ENCODE peak calls at places on chromosome 2, in nine cellular contexts. One of them, this sample, is unnamed. For H3K4me1, the result is how much of the 10 kb centered on the place peaks cover.

GRCh38 chr2:13003500-13003899 is 286.8 kb downstream of the TRIB2 start:
- DNase-seq in HCT116: no peak
- DNase-seq in SK-N-SH: no peak
- DNase-seq in neural progenitor cell: no peak
- DNase-seq in PC-3: no peak
- DNase-seq in hepatocyte: no peak
- DNase-seq in GM23248: peak
- DNase-seq in GM23338: no peak
- DNase-seq in MM.1S: no peak
- DNase-seq in this sample: no peak

GRCh38 chr2:199382091-199382490 is 75.6 kb downstream of the SATB2 start:
- DNase-seq in HCT116: no peak
- DNase-seq in SK-N-SH: no peak
- DNase-seq in neural progenitor cell: no peak
- DNase-seq in PC-3: no peak
- DNase-seq in hepatocyte: no peak
- DNase-seq in GM23248: no peak
- DNase-seq in GM23338: no peak
- DNase-seq in MM.1S: no peak
- DNase-seq in this sample: no peak

GRCh38 chr2:232890896-232891601 is 21.0 kb downstream of the SNORC start:
- DNase-seq in HCT116: peak
- DNase-seq in SK-N-SH: no peak
- DNase-seq in neural progenitor cell: peak
- DNase-seq in PC-3: no peak
- DNase-seq in hepatocyte: peak
- DNase-seq in GM23248: peak
- DNase-seq in GM23338: peak
- DNase-seq in MM.1S: peak
- DNase-seq in this sample: no peak

GRCh38 chr2:231710751-231711676 is 2.7 kb downstream of the PTMA start:
- DNase-seq in HCT116: no peak
- DNase-seq in SK-N-SH: peak
- DNase-seq in neural progenitor cell: peak
- DNase-seq in PC-3: no peak
- DNase-seq in hepatocyte: peak
- DNase-seq in GM23248: peak
- DNase-seq in GM23338: no peak
- DNase-seq in MM.1S: peak
- DNase-seq in this sample: peak

GRCh38 chr2:102768892-102769291 is 7.1 kb downstream of the TMEM182 start:
- DNase-seq in HCT116: no peak
- DNase-seq in SK-N-SH: no peak
- DNase-seq in neural progenitor cell: no peak
- DNase-seq in PC-3: no peak
- DNase-seq in hepatocyte: no peak
- DNase-seq in GM23248: no peak
- DNase-seq in GM23338: no peak
- DNase-seq in MM.1S: no peak
- DNase-seq in this sample: no peak

GRCh38 chr2:101766337-101766736 is 68.8 kb downstream of the MAP4K4 start:
- DNase-seq in HCT116: no peak
- DNase-seq in SK-N-SH: no peak
- DNase-seq in neural progenitor cell: no peak
- DNase-seq in PC-3: no peak
- DNase-seq in hepatocyte: no peak
- DNase-seq in GM23248: no peak
- DNase-seq in GM23338: no peak
- DNase-seq in MM.1S: no peak
- DNase-seq in this sample: no peak

GRCh38 chr2:8663997-8664396 is 17.9 kb upstream of the ID2 start:
- DNase-seq in HCT116: no peak
- DNase-seq in SK-N-SH: no peak
- DNase-seq in neural progenitor cell: no peak
- DNase-seq in PC-3: no peak
- DNase-seq in hepatocyte: no peak
- DNase-seq in GM23248: no peak
- DNase-seq in GM23338: no peak
- DNase-seq in MM.1S: no peak
- DNase-seq in this sample: no peak

GRCh38 chr2:199716807-199717586 is 134.0 kb downstream of the FTCDNL1 start:
- DNase-seq in HCT116: no peak
- DNase-seq in SK-N-SH: no peak
- DNase-seq in neural progenitor cell: no peak
- DNase-seq in PC-3: peak
- DNase-seq in hepatocyte: no peak
- DNase-seq in GM23248: peak
- DNase-seq in GM23338: no peak
- DNase-seq in MM.1S: no peak
- DNase-seq in this sample: no peak

GRCh38 chr2:100761365-100761764 is 58.6 kb upstream of the NPAS2 start:
- DNase-seq in HCT116: no peak
- DNase-seq in SK-N-SH: no peak
- DNase-seq in neural progenitor cell: no peak
- DNase-seq in PC-3: peak
- DNase-seq in hepatocyte: no peak
- DNase-seq in GM23248: no peak
- DNase-seq in GM23338: no peak
- DNase-seq in MM.1S: no peak
- DNase-seq in this sample: no peak

GRCh38 chr2:30629866-30630265 is 177.4 kb downstream of the CAPN13 start:
- DNase-seq in HCT116: no peak
- DNase-seq in SK-N-SH: no peak
- DNase-seq in neural progenitor cell: no peak
- DNase-seq in PC-3: no peak
- DNase-seq in hepatocyte: peak
- DNase-seq in GM23248: peak
- DNase-seq in GM23338: no peak
- DNase-seq in MM.1S: no peak
- DNase-seq in this sample: no peak

GRCh38 chr2:207163815-207164747 is 1.7 kb downstream of the KLF7 start:
- DNase-seq in HCT116: no peak
- DNase-seq in SK-N-SH: no peak
- DNase-seq in neural progenitor cell: peak
- DNase-seq in PC-3: peak
- DNase-seq in hepatocyte: peak
- DNase-seq in GM23248: peak
- DNase-seq in GM23338: peak
- DNase-seq in MM.1S: peak
- DNase-seq in this sample: no peak

GRCh38 chr2:26008851-26009566 is 24.9 kb upstream of the RAB10 start:
- DNase-seq in HCT116: peak
- DNase-seq in SK-N-SH: no peak
- DNase-seq in neural progenitor cell: no peak
- DNase-seq in PC-3: peak
- DNase-seq in hepatocyte: peak
- DNase-seq in GM23248: peak
- DNase-seq in GM23338: no peak
- DNase-seq in MM.1S: peak
- DNase-seq in this sample: no peak

GRCh38 chr2:45190481-45190880 is 181.2 kb upstream of the SIX2 start:
- DNase-seq in HCT116: no peak
- DNase-seq in SK-N-SH: peak
- DNase-seq in neural progenitor cell: no peak
- DNase-seq in PC-3: peak
- DNase-seq in hepatocyte: no peak
- DNase-seq in GM23248: peak
- DNase-seq in GM23338: peak
- DNase-seq in MM.1S: no peak
- DNase-seq in this sample: no peak

GRCh38 chr2:223612501-223612900 is 10.3 kb upstream of the SCG2 start:
- DNase-seq in HCT116: no peak
- DNase-seq in SK-N-SH: no peak
- DNase-seq in neural progenitor cell: no peak
- DNase-seq in PC-3: no peak
- DNase-seq in hepatocyte: no peak
- DNase-seq in GM23248: no peak
- DNase-seq in GM23338: no peak
- DNase-seq in MM.1S: no peak
- DNase-seq in this sample: no peak

GRCh38 chr2:100388703-100389102 is 28.8 kb downstream of the CHST10 start:
- DNase-seq in HCT116: no peak
- DNase-seq in SK-N-SH: no peak
- DNase-seq in neural progenitor cell: no peak
- DNase-seq in PC-3: no peak
- DNase-seq in hepatocyte: no peak
- DNase-seq in GM23248: no peak
- DNase-seq in GM23338: no peak
- DNase-seq in MM.1S: no peak
- DNase-seq in this sample: no peak

GRCh38 chr2:88658890-88659881 is 31.9 kb upstream of the EIF2AK3 start:
- DNase-seq in HCT116: no peak
- DNase-seq in SK-N-SH: no peak
- DNase-seq in neural progenitor cell: no peak
- DNase-seq in PC-3: peak
- DNase-seq in hepatocyte: peak
- DNase-seq in GM23248: peak
- DNase-seq in GM23338: peak
- DNase-seq in MM.1S: no peak
- DNase-seq in this sample: no peak
- TF ChIP-seq EZH2phosphoT487 in HCT116: no peak
- TF ChIP-seq EZH2phosphoT487 in SK-N-SH: no peak
- TF ChIP-seq EZH2phosphoT487 in neural progenitor cell: no peak
- TF ChIP-seq EZH2phosphoT487 in PC-3: no peak
- TF ChIP-seq EZH2phosphoT487 in hepatocyte: no peak
- TF ChIP-seq EZH2phosphoT487 in GM23248: no peak
- TF ChIP-seq EZH2phosphoT487 in GM23338: no peak
- TF ChIP-seq EZH2phosphoT487 in MM.1S: no peak
- TF ChIP-seq EZH2phosphoT487 in this sample: no peak

DNA sequence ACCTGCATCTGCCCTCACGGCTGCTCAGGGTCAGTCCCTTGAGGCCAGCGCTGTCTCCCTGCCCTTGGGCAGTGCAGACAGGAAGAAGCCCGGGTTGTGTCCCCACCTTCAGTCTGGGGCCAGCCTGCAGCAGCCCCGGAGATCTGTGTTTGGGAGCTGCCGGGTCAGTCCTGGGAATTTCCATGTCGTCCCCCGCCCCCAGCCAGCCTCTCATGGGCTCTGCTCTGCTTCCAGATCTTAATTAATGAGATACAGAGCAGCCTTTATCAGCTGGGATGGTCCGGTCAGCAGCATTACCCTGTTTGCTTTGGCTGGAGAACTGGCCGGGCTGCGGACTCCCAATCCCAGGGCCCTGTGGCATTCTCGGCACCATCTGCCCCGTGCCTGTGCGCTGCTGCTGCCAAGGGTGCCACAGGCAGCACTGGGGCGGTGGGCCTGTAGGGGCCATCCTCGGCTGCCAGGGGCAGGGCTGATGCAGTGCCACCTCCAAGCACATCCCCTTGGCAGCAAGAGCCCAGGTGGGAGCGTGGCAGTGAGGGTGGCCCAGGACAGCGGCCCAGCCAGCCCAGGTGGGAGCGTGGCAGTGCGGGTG is 2.4 kb downstream of the BOK start:
- DNase-seq in HCT116: no peak
- DNase-seq in SK-N-SH: peak
- DNase-seq in neural progenitor cell: no peak
- DNase-seq in PC-3: no peak
- DNase-seq in hepatocyte: no peak
- DNase-seq in GM23248: peak
- DNase-seq in GM23338: no peak
- DNase-seq in MM.1S: no peak
- DNase-seq in this sample: no peak
- H3K4me1 ChIP-seq in HCT116: under half
- H3K4me1 ChIP-seq in SK-N-SH: under half
- H3K4me1 ChIP-seq in neural progenitor cell: under half
- H3K4me1 ChIP-seq in PC-3: under half
- H3K4me1 ChIP-seq in hepatocyte: under half
- H3K4me1 ChIP-seq in GM23248: under half
- H3K4me1 ChIP-seq in GM23338: under half
- H3K4me1 ChIP-seq in MM.1S: under half
- H3K4me1 ChIP-seq in this sample: under half

DNA sequence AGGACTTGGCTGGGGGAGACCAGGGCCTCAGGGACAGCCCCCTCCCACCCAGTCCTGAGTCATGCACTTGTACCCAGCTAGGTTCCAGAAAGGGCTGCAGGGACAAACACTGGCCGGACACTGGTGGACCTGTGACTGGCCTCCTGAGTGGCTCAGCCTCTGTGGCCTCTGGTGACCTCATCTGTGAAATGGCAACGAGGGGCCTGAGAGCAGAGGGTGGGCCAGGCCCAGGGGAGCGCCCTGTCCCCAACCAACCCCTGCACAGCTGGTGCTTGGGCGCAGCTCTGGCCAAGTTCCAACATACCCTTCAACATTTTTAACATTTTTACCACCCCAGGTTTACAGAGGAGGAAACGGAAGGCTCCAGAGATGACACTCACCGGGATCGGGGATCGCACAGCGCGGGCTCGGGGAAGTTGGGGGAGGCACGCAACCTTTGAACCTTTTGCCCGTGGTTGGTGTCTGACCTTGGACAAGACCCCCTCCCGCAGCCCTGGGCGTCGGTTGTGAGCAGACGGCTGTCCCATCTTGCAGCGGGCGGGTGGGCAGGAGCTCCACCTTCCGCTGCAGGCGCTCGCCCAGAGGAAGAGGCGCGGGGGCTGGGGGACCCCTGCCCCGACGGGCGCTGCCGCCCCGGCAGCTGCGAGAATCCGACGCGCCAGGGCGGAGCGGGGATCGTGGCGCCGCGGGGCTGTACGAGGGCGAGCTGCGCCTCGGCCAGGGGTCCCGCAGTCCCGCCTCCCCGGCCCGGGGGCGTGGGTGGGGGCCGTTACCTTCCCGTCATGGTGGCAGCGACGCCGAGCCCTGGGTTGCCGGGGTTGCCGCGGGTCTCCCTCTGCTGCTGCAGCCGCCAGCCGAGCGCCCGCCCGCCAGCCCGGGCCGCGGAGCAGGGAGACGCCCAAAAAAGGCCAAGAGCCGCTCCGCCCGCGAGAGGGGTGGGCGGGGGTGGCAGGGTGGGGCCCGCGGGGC is 805 bp downstream of the LIMS2 start:
- DNase-seq in HCT116: no peak
- DNase-seq in SK-N-SH: peak
- DNase-seq in neural progenitor cell: peak
- DNase-seq in PC-3: peak
- DNase-seq in hepatocyte: no peak
- DNase-seq in GM23248: peak
- DNase-seq in GM23338: peak
- DNase-seq in MM.1S: no peak
- DNase-seq in this sample: no peak
- H3K4me3 ChIP-seq in HCT116: peak
- H3K4me3 ChIP-seq in SK-N-SH: peak
- H3K4me3 ChIP-seq in neural progenitor cell: peak
- H3K4me3 ChIP-seq in PC-3: peak
- H3K4me3 ChIP-seq in hepatocyte: peak
- H3K4me3 ChIP-seq in GM23248: peak
- H3K4me3 ChIP-seq in GM23338: peak
- H3K4me3 ChIP-seq in MM.1S: no peak
- H3K4me3 ChIP-seq in this sample: no peak

GRCh38 chr2:178994264-178994663 is 55.7 kb downstream of the CCDC141 start:
- DNase-seq in HCT116: no peak
- DNase-seq in SK-N-SH: no peak
- DNase-seq in neural progenitor cell: no peak
- DNase-seq in PC-3: no peak
- DNase-seq in hepatocyte: no peak
- DNase-seq in GM23248: no peak
- DNase-seq in GM23338: no peak
- DNase-seq in MM.1S: no peak
- DNase-seq in this sample: no peak

GRCh38 chr2:178993788-178994187 is 56.1 kb downstream of the CCDC141 start:
- DNase-seq in HCT116: no peak
- DNase-seq in SK-N-SH: no peak
- DNase-seq in neural progenitor cell: no peak
- DNase-seq in PC-3: no peak
- DNase-seq in hepatocyte: no peak
- DNase-seq in GM23248: no peak
- DNase-seq in GM23338: no peak
- DNase-seq in MM.1S: no peak
- DNase-seq in this sample: no peak

GRCh38 chr2:178990533-178991241 is 59.2 kb downstream of the CCDC141 start:
- DNase-seq in HCT116: no peak
- DNase-seq in SK-N-SH: no peak
- DNase-seq in neural progenitor cell: no peak
- DNase-seq in PC-3: no peak
- DNase-seq in hepatocyte: no peak
- DNase-seq in GM23248: no peak
- DNase-seq in GM23338: no peak
- DNase-seq in MM.1S: peak
- DNase-seq in this sample: no peak
- TF ChIP-seq EZH2phosphoT487 in HCT116: no peak
- TF ChIP-seq EZH2phosphoT487 in SK-N-SH: no peak
- TF ChIP-seq EZH2phosphoT487 in neural progenitor cell: no peak
- TF ChIP-seq EZH2phosphoT487 in PC-3: no peak
- TF ChIP-seq EZH2phosphoT487 in hepatocyte: no peak
- TF ChIP-seq EZH2phosphoT487 in GM23248: no peak
- TF ChIP-seq EZH2phosphoT487 in GM23338: no peak
- TF ChIP-seq EZH2phosphoT487 in MM.1S: no peak
- TF ChIP-seq EZH2phosphoT487 in this sample: no peak